ENCODE peak calls at places on chromosomes 11 and 22, in seven cellular contexts. Q is mammary epithelial cell, G is cardiac fibroblast, T is lung, V is lower leg skin, P is Calu3, S is upper lobe of right lung. K is an unnamed sample.

GRCh38 chr22:26442086-26442756 is 13.2 kb downstream of the ASPHD2 start:
- DNase-seq in G (peak), Q (no peak), S (no peak), T (no peak), V (no peak), P (no peak), K (no peak)

GRCh38 chr11:65633390-65634139 is 4.3 kb upstream of the SIPA1 start:
- DNase-seq in T (no peak), P (no peak), Q (no peak), G (no peak), V (no peak), S (no peak), K (no peak)

GRCh38 chr11:46327829-46328228 is 19.4 kb upstream of the DGKZ start:
- DNase-seq in G (no peak), Q (no peak), P (no peak), S (no peak), V (no peak), T (no peak), K (no peak)

GRCh38 chr22:23068096-23068831 is 2.1 kb upstream of the GNAZ start:
- DNase-seq in G (no peak), V (peak), S (peak), T (no peak), Q (no peak), P (no peak), K (peak)

GRCh38 chr22:38239101-38239761 is 33.6 kb downstream of the TMEM184B start:
- DNase-seq in G (peak), V (no peak), Q (peak), P (peak), T (peak), S (peak), K (no peak)

GRCh38 chr11:44945639-44946038 is 5.0 kb downstream of the TP53I11 start:
- DNase-seq in T (no peak), G (no peak), V (no peak), P (no peak), Q (no peak), S (no peak), K (no peak)

GRCh38 chr22:49268924-49269323 is 558.7 kb downstream of the BRD1 start:
- DNase-seq in P (no peak), V (peak), G (no peak), S (no peak), Q (no peak), T (no peak), K (no peak)

GRCh38 chr11:36743039-36743438 is 145.0 kb upstream of the RAG2 start:
- DNase-seq in P (no peak), V (no peak), Q (no peak), S (no peak), T (no peak), G (no peak), K (no peak)

GRCh38 chr22:18059991-18060390 is 17.8 kb upstream of the PEX26 start:
- DNase-seq in T (no peak), V (no peak), P (no peak), Q (no peak), G (no peak), S (no peak), K (no peak)

GRCh38 chr22:42819412-42820069 is 37.5 kb downstream of the ARFGAP3 start:
- DNase-seq in G (no peak), S (no peak), P (no peak), T (no peak), V (peak), Q (no peak), K (no peak)

GRCh38 chr11:30406978-30407762 is 84.3 kb downstream of the ARL14EP start:
- DNase-seq in T (no peak), G (no peak), S (no peak), V (no peak), Q (no peak), P (no peak), K (no peak)

GRCh38 chr11:116931206-116931953 is 94.0 kb upstream of the APOA1 start:
- DNase-seq in T (no peak), Q (peak), S (no peak), V (no peak), P (no peak), G (peak), K (no peak)

GRCh38 chr22:20013382-20013871 is 3.2 kb downstream of the ARVCF start:
- DNase-seq in T (peak), S (peak), V (no peak), G (peak), P (peak), Q (no peak), K (peak)

GRCh38 chr11:119363874-119364590 is 17.5 kb downstream of the USP2 start:
- DNase-seq in G (no peak), Q (no peak), P (peak), V (no peak), S (peak), T (no peak), K (peak)

GRCh38 chr11:13786688-13787087 is 118.2 kb downstream of the FAR1 start:
- DNase-seq in P (no peak), G (no peak), V (no peak), T (no peak), S (no peak), Q (no peak), K (no peak)

GRCh38 chr22:44187652-44188230 is 7.0 kb downstream of the PARVG start:
- DNase-seq in Q (no peak), P (no peak), T (no peak), S (peak), V (no peak), G (no peak), K (no peak)

GRCh38 chr11:61976813-61977475 is 9.5 kb upstream of the FTH1 start:
- DNase-seq in P (no peak), G (no peak), Q (no peak), V (peak), T (no peak), S (peak), K (no peak)

GRCh38 chr22:49216579-49216978 is 611.1 kb downstream of the BRD1 start:
- DNase-seq in S (peak), Q (no peak), P (no peak), T (no peak), V (peak), G (no peak), K (no peak)

GRCh38 chr11:112440518-112440917 is 179.9 kb upstream of the PLET1 start:
- DNase-seq in Q (peak), S (no peak), P (no peak), T (no peak), V (no peak), G (no peak), K (no peak)
- TF ChIP-seq CTCF in Q (peak), S (no peak), P (no peak), T (no peak), V (no peak), G (peak), K (no peak)

DNA sequence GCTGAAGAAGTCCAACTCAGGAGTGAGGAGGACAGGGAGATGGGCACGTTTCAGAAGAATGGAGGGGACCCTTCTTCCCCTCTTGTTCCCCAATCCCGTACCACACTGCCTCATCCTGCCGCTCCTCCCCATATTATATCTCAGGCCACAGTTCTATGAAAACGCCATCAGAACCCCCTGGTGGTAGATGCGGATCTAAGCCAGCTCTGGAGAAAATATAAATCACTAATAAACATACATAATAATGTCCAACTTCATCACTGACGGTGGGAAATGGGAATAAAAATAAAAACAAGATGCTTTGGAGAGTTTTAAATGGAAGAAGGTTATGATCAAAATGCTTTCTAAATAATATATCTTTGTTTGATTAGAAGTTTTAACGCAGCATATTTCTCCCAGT is 400.3 kb downstream of the CADM1 start:
- DNase-seq in V (no peak), Q (no peak), S (no peak), P (no peak), G (no peak), T (no peak), K (no peak)
- TF ChIP-seq CTCF in V (no peak), Q (no peak), S (no peak), P (no peak), G (no peak), T (no peak), K (no peak)

GRCh38 chr11:71251761-71252433 is 480 bp downstream of the SHANK2 start:
- DNase-seq in G (peak), P (peak), T (no peak), Q (no peak), V (peak), S (peak), K (no peak)
- TF ChIP-seq CTCF in G (no peak), P (peak), T (no peak), Q (no peak), V (no peak), S (peak), K (no peak)

DNA sequence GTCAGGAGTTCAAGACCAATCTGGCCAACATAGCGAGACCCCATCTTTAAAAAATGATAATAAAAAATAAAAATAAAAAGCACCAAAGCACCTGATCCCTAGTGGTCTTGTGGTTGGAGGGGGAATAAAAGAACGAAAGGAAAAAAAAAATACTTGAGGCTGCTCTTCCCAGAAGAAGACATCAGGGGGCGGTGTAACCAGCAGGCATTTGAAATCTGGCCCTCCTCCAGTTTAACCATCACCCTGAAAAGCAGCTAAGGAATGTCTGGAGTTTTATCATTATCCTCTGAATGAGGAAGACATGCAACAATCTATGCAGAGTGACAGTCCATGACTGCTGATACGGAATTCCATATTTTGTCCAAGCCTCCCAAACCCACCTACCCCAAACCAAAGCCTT is 5.6 kb upstream of the KCTD17 start:
- DNase-seq in T (no peak), G (peak), V (no peak), P (no peak), S (no peak), Q (no peak), K (no peak)
- TF ChIP-seq CTCF in T (no peak), G (peak), V (no peak), P (no peak), S (peak), Q (peak), K (peak)

K was measured in natural killer cell.